ENCODE peak calls at places on chromosomes 13 and 19, in seven cellular contexts. One of them, this sample, is unnamed.

GRCh38 chr13:113552079-113552478 is 32.5 kb upstream of the TFDP1 start:
- DNase-seq in pulmonary artery endothelial cell: no peak
- DNase-seq in substantia nigra: no peak
- DNase-seq in Jurkat, Clone E6-1: no peak
- DNase-seq in PC-3: no peak
- DNase-seq in SW480: no peak
- DNase-seq in H1: peak
- DNase-seq in this sample: no peak

GRCh38 chr19:3503036-3503572 is 2.6 kb upstream of the DOHH start:
- DNase-seq in pulmonary artery endothelial cell: no peak
- DNase-seq in substantia nigra: no peak
- DNase-seq in Jurkat, Clone E6-1: no peak
- DNase-seq in PC-3: peak
- DNase-seq in SW480: no peak
- DNase-seq in H1: no peak
- DNase-seq in this sample: no peak

GRCh38 chr13:36358352-36358751 is 12.2 kb upstream of the SPART start:
- DNase-seq in pulmonary artery endothelial cell: no peak
- DNase-seq in substantia nigra: no peak
- DNase-seq in Jurkat, Clone E6-1: no peak
- DNase-seq in PC-3: no peak
- DNase-seq in SW480: no peak
- DNase-seq in H1: no peak
- DNase-seq in this sample: no peak

GRCh38 chr19:46147166-46147740 is 785 bp upstream of the IGFL2 start:
- DNase-seq in pulmonary artery endothelial cell: no peak
- DNase-seq in substantia nigra: no peak
- DNase-seq in Jurkat, Clone E6-1: no peak
- DNase-seq in PC-3: no peak
- DNase-seq in SW480: no peak
- DNase-seq in H1: no peak
- DNase-seq in this sample: no peak

GRCh38 chr13:74372511-74372910 is 238.3 kb upstream of the KLF12 start:
- DNase-seq in pulmonary artery endothelial cell: no peak
- DNase-seq in substantia nigra: no peak
- DNase-seq in Jurkat, Clone E6-1: no peak
- DNase-seq in PC-3: no peak
- DNase-seq in SW480: no peak
- DNase-seq in H1: no peak
- DNase-seq in this sample: no peak

GRCh38 chr13:90594694-90595093 is 752.8 kb upstream of the MIR17HG start:
- DNase-seq in pulmonary artery endothelial cell: no peak
- DNase-seq in substantia nigra: no peak
- DNase-seq in Jurkat, Clone E6-1: no peak
- DNase-seq in PC-3: peak
- DNase-seq in SW480: no peak
- DNase-seq in H1: no peak
- DNase-seq in this sample: no peak

GRCh38 chr13:52840066-52840465 is 8.4 kb downstream of the PCDH8 start:
- DNase-seq in pulmonary artery endothelial cell: no peak
- DNase-seq in substantia nigra: no peak
- DNase-seq in Jurkat, Clone E6-1: no peak
- DNase-seq in PC-3: no peak
- DNase-seq in SW480: no peak
- DNase-seq in H1: no peak
- DNase-seq in this sample: no peak

GRCh38 chr19:18603255-18603957 is 3.2 kb downstream of the CRLF1 start:
- DNase-seq in pulmonary artery endothelial cell: no peak
- DNase-seq in substantia nigra: no peak
- DNase-seq in Jurkat, Clone E6-1: no peak
- DNase-seq in PC-3: peak
- DNase-seq in SW480: no peak
- DNase-seq in H1: peak
- DNase-seq in this sample: no peak

GRCh38 chr13:113837554-113838355 is 26.1 kb downstream of the GAS6 start:
- DNase-seq in pulmonary artery endothelial cell: peak
- DNase-seq in substantia nigra: peak
- DNase-seq in Jurkat, Clone E6-1: no peak
- DNase-seq in PC-3: peak
- DNase-seq in SW480: peak
- DNase-seq in H1: no peak
- DNase-seq in this sample: no peak